ENCODE peak calls at places on chromosome 6, in nine cellular contexts. X is heart left ventricle; T is H9; V is spleen; N is CD8-positive, alpha-beta T cell; L is uterus; R is transverse colon; K is endothelial cell of umbilical vein; M is upper lobe of right lung. C is an unnamed sample.
A peak's percentile ranks its signal among the peaks of the same experiment; 100 is the strongest.

GRCh38 chr6:109059591-109060021 is 35.0 kb downstream of the SESN1 start:
- DNase-seq in N (no peak), T (no peak), X (no peak), M (no peak), V (no peak), L (no peak), K (peak; percentile 95), R (no peak), C (no peak)

GRCh38 chr6:35302604-35303218 is 5.1 kb downstream of the DEF6 start:
- DNase-seq in R (peak; percentile 82), V (peak; percentile 94), N (peak; percentile 83), K (no peak), X (peak; percentile 57), L (no peak), T (peak; percentile 80), M (no peak), C (peak; percentile 23)

GRCh38 chr6:16105056-16105455 is 23.8 kb upstream of the MYLIP start:
- DNase-seq in L (no peak), K (no peak), V (no peak), N (no peak), T (no peak), R (no peak), X (no peak), M (no peak), C (no peak)

GRCh38 chr6:116397960-116398359 is 27.2 kb downstream of the DSE start:
- DNase-seq in K (peak; percentile 19), T (no peak), M (no peak), X (no peak), R (no peak), V (no peak), L (no peak), N (no peak), C (no peak)

GRCh38 chr6:169933839-169934698 is 182.6 kb downstream of the ERMARD start:
- DNase-seq in T (no peak), X (peak; percentile 62), L (peak; percentile 56), N (no peak), R (peak; percentile 55), V (no peak), K (peak; percentile 96), M (no peak), C (peak; percentile 72)

GRCh38 chr6:37576336-37576737 is 76.6 kb upstream of the CCDC167 start:
- DNase-seq in K (no peak), X (no peak), V (no peak), L (no peak), R (no peak), N (no peak), T (no peak), M (no peak), C (no peak)

GRCh38 chr6:1131285-1132079 is 180.4 kb upstream of the FOXQ1 start:
- DNase-seq in X (peak; percentile 33), M (no peak), K (no peak), N (no peak), V (no peak), R (no peak), T (no peak), L (no peak), C (no peak)

GRCh38 chr6:148999921-149000589 is 253.2 kb downstream of the UST start:
- DNase-seq in M (no peak), K (peak; percentile 53), V (no peak), R (peak; percentile 26), L (peak; percentile 52), T (no peak), N (no peak), X (peak; percentile 84), C (peak; percentile 72)

GRCh38 chr6:132204606-132205005 is 196.7 kb downstream of the MOXD1 start:
- DNase-seq in X (no peak), R (no peak), M (no peak), N (no peak), V (no peak), L (no peak), T (no peak), K (no peak), C (no peak)

GRCh38 chr6:169669889-169670288 is 31.9 kb downstream of the WDR27 start:
- DNase-seq in N (no peak), L (no peak), R (no peak), V (no peak), T (no peak), K (peak; percentile 98), M (no peak), X (no peak), C (no peak)

GRCh38 chr6:39184906-39185580 is 44.2 kb downstream of the KCNK5 start:
- DNase-seq in V (no peak), X (no peak), N (no peak), K (no peak), T (no peak), R (peak; percentile 86), M (peak; percentile 85), L (no peak), C (no peak)

GRCh38 chr6:7161845-7162244 is 54.1 kb downstream of the RREB1 start:
- DNase-seq in K (no peak), N (no peak), V (no peak), X (no peak), R (no peak), M (no peak), T (no peak), L (no peak), C (no peak)

GRCh38 chr6:56808871-56809359 is 146.0 kb upstream of the BEND6 start:
- DNase-seq in R (no peak), T (no peak), M (no peak), V (no peak), K (no peak), L (no peak), X (no peak), N (no peak), C (no peak)

DNA sequence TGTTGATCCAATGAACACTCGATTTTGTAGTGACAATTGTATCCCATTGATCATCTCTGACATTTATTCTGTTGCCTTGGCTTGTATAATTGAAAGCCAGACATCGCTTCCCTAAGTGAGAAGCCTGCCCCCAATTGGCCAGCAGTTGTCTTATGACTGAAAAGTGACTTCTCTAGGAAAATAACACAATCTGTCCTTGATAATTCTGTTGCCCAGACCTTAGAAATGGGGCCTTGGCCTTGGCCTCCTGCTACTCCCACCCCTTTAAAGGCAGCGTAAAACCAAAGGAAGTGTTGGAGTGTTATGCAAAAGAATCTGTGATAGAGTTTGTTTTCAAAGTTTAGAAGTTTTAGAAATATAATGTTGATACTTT is 39.8 kb downstream of the TXLNB start:
- DNase-seq in M (no peak), K (no peak), V (no peak), X (no peak), T (no peak), L (no peak), N (no peak), R (no peak), C (no peak)
- TF ChIP-seq CTCF in M (no peak), K (no peak), V (no peak), X (no peak), T (no peak), L (no peak), N (no peak), R (no peak), C (no peak)

DNA sequence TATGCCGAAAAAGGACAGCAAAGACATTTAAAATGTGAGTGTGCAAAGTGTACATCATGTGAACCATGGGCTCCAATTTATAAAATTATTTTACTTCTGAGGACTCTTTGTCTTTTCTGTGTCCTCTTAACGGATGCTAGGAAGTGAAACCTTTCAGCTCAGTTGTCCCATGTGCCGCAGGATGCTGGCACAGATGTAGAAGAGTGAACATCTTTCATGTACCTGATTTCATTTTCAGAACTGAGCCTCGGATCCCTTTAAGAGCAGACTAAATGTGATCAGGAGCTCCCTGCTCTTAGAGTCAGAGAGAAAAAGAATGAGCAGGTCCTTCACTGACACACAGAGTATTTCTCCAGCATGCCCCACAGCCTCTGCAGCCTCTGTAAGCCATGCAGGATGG is 27.6 kb upstream of the FUCA2 start:
- DNase-seq in X (no peak), K (no peak), M (no peak), T (no peak), V (no peak), L (no peak), N (no peak), R (no peak), C (no peak)
- H3K4me1 ChIP-seq in X (peaks cover 41% of the 10 kb centered on the region), K (no peaks in the 10 kb centered on the region), M (peaks cover 10% of the 10 kb centered on the region), T (peaks cover 4% of the 10 kb centered on the region), V (peaks cover 87% of the 10 kb centered on the region), L (no peaks in the 10 kb centered on the region), N (peaks cover 5% of the 10 kb centered on the region), R (peaks cover 14% of the 10 kb centered on the region), C (no peaks in the 10 kb centered on the region)

DNA sequence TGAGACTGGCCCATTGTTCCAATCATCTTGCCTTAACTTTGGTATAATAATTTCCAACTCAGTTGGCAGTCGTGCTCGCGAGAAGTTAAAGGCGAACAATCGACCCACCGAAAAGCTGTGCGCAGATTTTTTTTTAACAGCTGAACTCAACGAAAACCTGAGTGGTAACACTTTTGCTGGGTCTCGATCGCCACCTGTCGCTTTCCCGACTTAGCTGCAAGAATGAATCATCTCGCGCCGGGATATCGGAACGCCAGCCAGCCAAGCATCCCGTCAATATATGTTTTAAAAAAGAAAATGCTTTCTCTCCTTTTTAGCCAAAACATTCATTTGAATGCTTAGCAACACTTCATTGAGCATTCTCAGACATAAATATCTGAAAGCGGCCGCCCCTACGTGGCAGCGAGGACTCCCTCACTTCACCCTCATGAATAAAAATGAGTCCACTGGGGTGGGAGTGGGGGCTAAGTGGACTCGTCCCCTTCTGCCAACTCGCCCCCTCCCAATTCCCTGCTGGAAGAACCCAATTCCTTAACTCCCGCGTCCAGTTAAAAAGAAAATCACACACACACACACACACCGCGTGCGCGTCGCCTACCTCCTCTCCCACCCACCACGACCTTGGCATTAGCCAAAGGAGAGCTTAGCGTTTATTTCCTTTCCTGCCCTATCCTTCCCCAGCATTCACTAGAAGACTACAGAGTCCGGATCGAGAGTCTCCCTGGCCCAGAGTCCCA is 1.5 kb downstream of the COL12A1 start:
- DNase-seq in X (peak; percentile 72), R (peak; percentile 72), V (peak; percentile 65), T (peak; percentile 79), K (peak; percentile 90), N (no peak), L (peak; percentile 86), M (peak; percentile 75), C (peak; percentile 80)
- TF ChIP-seq CTCF in X (peak; percentile 71), R (peak; percentile 65), V (peak; percentile 50), T (peak; percentile 84), K (peak; percentile 85), N (no peak), L (peak; percentile 73), M (peak; percentile 69), C (peak; percentile 65)

GRCh38 chr6:136350914-136351313 is 61.3 kb upstream of the BCLAF1 start:
- DNase-seq in R (no peak), X (no peak), V (no peak), L (no peak), N (no peak), M (no peak), T (no peak), K (no peak), C (no peak)

GRCh38 chr6:136351518-136352106 is 62.0 kb upstream of the BCLAF1 start:
- DNase-seq in V (no peak), M (no peak), R (no peak), N (no peak), L (no peak), T (peak; percentile 47), K (no peak), X (no peak), C (no peak)

GRCh38 chr6:136344420-136344819 is 54.8 kb upstream of the BCLAF1 start:
- DNase-seq in T (no peak), R (no peak), L (no peak), M (no peak), X (no peak), N (no peak), K (peak; percentile 67), V (no peak), C (no peak)

GRCh38 chr6:136345145-136345544 is 55.5 kb upstream of the BCLAF1 start:
- DNase-seq in R (no peak), V (no peak), K (no peak), M (no peak), T (no peak), L (no peak), X (no peak), N (no peak), C (no peak)

GRCh38 chr6:136347847-136348246 is 58.2 kb upstream of the BCLAF1 start:
- DNase-seq in M (peak; percentile 81), T (no peak), X (no peak), N (no peak), K (no peak), V (no peak), R (no peak), L (no peak), C (no peak)
- H3K4me1 ChIP-seq in M (no peaks in the 10 kb centered on the region), T (no peaks in the 10 kb centered on the region), X (no peaks in the 10 kb centered on the region), N (no peaks in the 10 kb centered on the region), K (no peaks in the 10 kb centered on the region), V (no peaks in the 10 kb centered on the region), R (no peaks in the 10 kb centered on the region), L (no peaks in the 10 kb centered on the region), C (no peaks in the 10 kb centered on the region)